ENCODE peak calls at places on chromosomes 6 and 20, in five cellular contexts. I is lower leg skin, R is adrenal gland, T is stomach, W is IMR-90. N is an unnamed sample.
A peak's percentile ranks its signal among the peaks of the same experiment; 100 is the strongest.

GRCh38 chr6:92888316-92888715 is 531.0 kb downstream of the EPHA7 start:
- DNase-seq in T (no peak), I (no peak), W (no peak), R (no peak), N (no peak)

GRCh38 chr6:116059713-116060571 is 749 bp downstream of the FRK start:
- DNase-seq in R (no peak), W (no peak), I (no peak), T (peak; percentile 44), N (no peak)

GRCh38 chr20:34922654-34923381 is 32.8 kb downstream of the GSS start:
- DNase-seq in W (peak; percentile 83), I (no peak), R (peak; percentile 60), T (peak; percentile 42), N (no peak)

GRCh38 chr6:30947231-30947630 is 6.5 kb downstream of the MUCL3 start:
- DNase-seq in I (no peak), R (no peak), W (no peak), T (peak; percentile 60), N (no peak)

GRCh38 chr6:53041356-53041755 is 23.8 kb upstream of the FBXO9 start:
- DNase-seq in W (peak; percentile 74), T (no peak), R (no peak), I (no peak), N (no peak)

GRCh38 chr6:42025066-42025789 is 25.1 kb upstream of the TAF8 start:
- DNase-seq in R (no peak), W (no peak), T (no peak), I (no peak), N (no peak)

GRCh38 chr6:75205776-75206334 is at the start of gene COL12A1:
- DNase-seq in T (peak; percentile 80), W (peak; percentile 100), I (peak; percentile 99), R (peak; percentile 68), N (peak; percentile 97)

GRCh38 chr6:166498661-166499349 is 87.7 kb downstream of the RAMACL start:
- DNase-seq in R (no peak), I (no peak), W (no peak), T (no peak), N (no peak)

GRCh38 chr20:31841928-31842327 is 3.5 kb downstream of the FOXS1 start:
- DNase-seq in W (peak; percentile 66), R (no peak), T (no peak), I (no peak), N (no peak)

GRCh38 chr6:76861403-76861802 is 601.9 kb downstream of the HTR1B start:
- DNase-seq in W (no peak), T (peak; percentile 41), R (no peak), I (no peak), N (no peak)

GRCh38 chr20:3046677-3047462 is 1.0 kb downstream of the MRPS26 start:
- DNase-seq in W (no peak), R (no peak), T (peak; percentile 33), I (no peak), N (no peak)

GRCh38 chr6:133890941-133891813 is 2.3 kb downstream of the TCF21 start:
- DNase-seq in T (peak; percentile 29), R (no peak), I (no peak), W (peak; percentile 39), N (no peak)

GRCh38 chr20:5070081-5070480 is 49.7 kb downstream of the PCNA start:
- DNase-seq in I (no peak), T (no peak), W (no peak), R (no peak), N (no peak)

GRCh38 chr6:74606488-74607135 is 599.2 kb downstream of the COL12A1 start:
- DNase-seq in I (no peak), T (no peak), R (no peak), W (peak; percentile 96), N (no peak)

GRCh38 chr6:52098649-52099184 is 11.3 kb upstream of the PKHD1 start:
- DNase-seq in W (no peak), R (no peak), T (no peak), I (no peak), N (no peak)

GRCh38 chr6:122609881-122610689 is at the start of gene PKIB:
- DNase-seq in R (peak; percentile 83), I (peak; percentile 91), W (peak; percentile 51), T (peak; percentile 90), N (peak; percentile 78)
- TF ChIP-seq POLR2A in R (peak; percentile 26), I (no peak), W (no peak), T (no peak), N (no peak)

DNA sequence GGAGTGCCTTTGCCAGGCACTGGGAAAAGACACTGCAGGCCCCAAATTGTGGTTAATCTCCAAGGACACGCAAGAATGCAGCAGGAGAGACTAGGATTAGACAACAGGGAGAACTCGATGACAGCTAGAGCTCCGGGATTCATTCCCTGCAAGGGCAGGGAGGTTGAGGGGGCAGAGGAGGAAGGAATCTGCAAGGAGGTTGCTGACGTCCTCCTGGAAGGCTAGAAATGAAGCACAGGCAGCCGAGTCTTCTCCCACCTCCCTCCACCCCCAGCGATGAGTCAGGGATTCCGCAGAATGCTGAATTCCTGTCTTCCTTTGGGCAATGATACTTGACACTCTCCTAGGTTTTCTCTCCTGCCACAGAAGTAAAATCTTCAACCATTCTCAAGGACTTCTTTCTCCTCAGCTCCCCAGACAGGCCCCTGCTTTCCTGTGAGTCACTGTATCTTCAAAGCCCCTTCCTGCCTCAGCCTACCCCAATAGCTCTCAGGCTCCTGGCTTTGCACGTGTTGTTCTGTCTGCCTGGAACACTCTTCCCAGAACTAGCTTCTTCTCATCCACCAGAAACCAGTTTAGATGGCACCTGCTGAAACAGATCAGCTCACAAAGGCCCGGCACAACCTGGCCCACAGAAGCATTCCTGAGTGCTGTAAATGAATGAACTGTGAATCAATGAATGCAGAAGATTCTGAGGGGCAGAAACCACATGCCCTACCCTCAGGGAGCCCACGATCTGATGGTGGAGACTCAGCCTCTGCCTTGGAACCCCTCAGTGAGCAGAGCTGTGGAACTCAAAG is 85.6 kb downstream of the MRPL14 start:
- DNase-seq in W (peak; percentile 99), T (no peak), R (peak; percentile 84), I (peak; percentile 75), N (peak; percentile 59)
- TF ChIP-seq POLR2A in W (peak; percentile 52), T (no peak), R (no peak), I (no peak), N (no peak)

GRCh38 chr6:15331629-15332241 is 85.9 kb downstream of the JARID2 start:
- DNase-seq in I (no peak), T (no peak), W (no peak), R (no peak), N (no peak)

GRCh38 chr6:15335385-15335784 is 89.5 kb downstream of the JARID2 start:
- DNase-seq in R (no peak), T (no peak), I (no peak), W (no peak), N (no peak)

GRCh38 chr6:15330174-15330934 is 84.5 kb downstream of the JARID2 start:
- DNase-seq in R (no peak), I (no peak), W (peak; percentile 42), T (no peak), N (no peak)

GRCh38 chr6:15331143-15331542 is 85.3 kb downstream of the JARID2 start:
- DNase-seq in T (no peak), W (no peak), R (no peak), I (no peak), N (no peak)

GRCh38 chr6:15332441-15332840 is 86.6 kb downstream of the JARID2 start:
- DNase-seq in R (no peak), T (no peak), W (peak; percentile 74), I (no peak), N (no peak)
- TF ChIP-seq POLR2A in R (no peak), T (no peak), W (no peak), I (no peak), N (no peak)

GRCh38 chr6:129492260-129492659 is 217.7 kb downstream of the ARHGAP18 start:
- DNase-seq in R (no peak), T (no peak), I (no peak), W (peak; percentile 57), N (no peak)

GRCh38 chr6:129489215-129489765 is 220.7 kb downstream of the ARHGAP18 start:
- DNase-seq in I (no peak), W (no peak), T (no peak), R (no peak), N (no peak)

GRCh38 chr6:129488313-129488712 is 221.7 kb downstream of the ARHGAP18 start:
- DNase-seq in T (no peak), W (no peak), I (no peak), R (no peak), N (no peak)

GRCh38 chr6:129491436-129491835 is 218.5 kb downstream of the ARHGAP18 start:
- DNase-seq in R (no peak), T (no peak), W (peak; percentile 16), I (no peak), N (no peak)

GRCh38 chr6:129490551-129491245 is 219.3 kb downstream of the ARHGAP18 start:
- DNase-seq in I (no peak), R (peak; percentile 23), T (no peak), W (peak; percentile 98), N (no peak)
- TF ChIP-seq POLR2A in I (no peak), R (no peak), T (no peak), W (peak; percentile 93), N (no peak)

GRCh38 chr20:21820688-21821087 is 115.2 kb downstream of the PAX1 start:
- DNase-seq in T (no peak), W (no peak), R (no peak), I (no peak), N (no peak)

GRCh38 chr20:21820045-21820444 is 114.6 kb downstream of the PAX1 start:
- DNase-seq in I (no peak), W (no peak), T (no peak), R (no peak), N (no peak)
- TF ChIP-seq POLR2A in I (no peak), W (no peak), T (no peak), R (no peak), N (no peak)